ENCODE peak calls at places on chromosomes 16 and 17, in ten cellular contexts. Q is DND-41, K is heart right ventricle, F is cardiac muscle cell, E is HCT116, R is tibial artery, I is mesenchymal stem cell, T is body of pancreas, B is ascending aorta, U is astrocyte. P is an unnamed sample. For H3K4me1, the result is how much of the 10 kb centered on the place peaks cover.

GRCh38 chr17:30375661-30376060 is 3.1 kb upstream of the CPD start:
- DNase-seq in Q (no peak), K (no peak), F (peak), E (no peak), R (no peak), I (peak), T (no peak), B (no peak), U (no peak), P (no peak)

GRCh38 chr17:50206604-50207293 is 5.3 kb upstream of the COL1A1 start:
- DNase-seq in Q (peak), K (no peak), F (peak), E (no peak), R (peak), I (peak), T (no peak), B (no peak), U (peak), P (peak)

GRCh38 chr17:35087731-35088646 is 24.5 kb upstream of the RFFL start:
- DNase-seq in Q (no peak), K (peak), F (peak), E (no peak), R (peak), I (peak), T (peak), B (no peak), U (no peak), P (peak)

GRCh38 chr16:1960665-1961630 is 1.6 kb downstream of the NDUFB10 start:
- DNase-seq in Q (peak), K (no peak), F (peak), E (peak), R (no peak), I (peak), T (no peak), B (no peak), U (peak), P (peak)

GRCh38 chr16:1456951-1457350 is 12.6 kb upstream of the CCDC154 start:
- DNase-seq in Q (no peak), K (no peak), F (no peak), E (no peak), R (no peak), I (no peak), T (no peak), B (no peak), U (no peak), P (no peak)

GRCh38 chr17:37488009-37488604 is 1.6 kb upstream of the DUSP14 start:
- DNase-seq in Q (no peak), K (peak), F (peak), E (peak), R (no peak), I (peak), T (no peak), B (no peak), U (peak), P (no peak)

GRCh38 chr17:50800196-50800700 is 32.9 kb upstream of the ANKRD40CL start:
- DNase-seq in Q (no peak), K (no peak), F (no peak), E (no peak), R (no peak), I (no peak), T (no peak), B (no peak), U (no peak), P (no peak)

GRCh38 chr17:1607971-1608320 is 20.7 kb downstream of the SLC43A2 start:
- DNase-seq in Q (no peak), K (no peak), F (no peak), E (no peak), R (no peak), I (peak), T (no peak), B (no peak), U (no peak), P (no peak)

GRCh38 chr16:3696425-3697218 is 20.7 kb downstream of the TRAP1 start:
- DNase-seq in Q (no peak), K (no peak), F (peak), E (no peak), R (no peak), I (peak), T (no peak), B (no peak), U (peak), P (no peak)

GRCh38 chr16:17561056-17561455 is 90.3 kb upstream of the XYLT1 start:
- DNase-seq in Q (no peak), K (no peak), F (no peak), E (no peak), R (no peak), I (no peak), T (no peak), B (no peak), U (no peak), P (no peak)

GRCh38 chr17:83124871-83125514 is 45.6 kb downstream of the METRNL start:
- DNase-seq in Q (no peak), K (no peak), F (no peak), E (no peak), R (peak), I (no peak), T (no peak), B (peak), U (no peak), P (no peak)

GRCh38 chr17:17694229-17695081 is 13.2 kb downstream of the RAI1 start:
- DNase-seq in Q (peak), K (peak), F (peak), E (no peak), R (peak), I (peak), T (peak), B (peak), U (peak), P (peak)

GRCh38 chr17:10735821-10736220 is 6.0 kb upstream of the TMEM220 start:
- DNase-seq in Q (no peak), K (no peak), F (no peak), E (no peak), R (no peak), I (no peak), T (no peak), B (no peak), U (no peak), P (no peak)

GRCh38 chr17:75615301-75615700 is 17.9 kb upstream of the SMIM5 start:
- DNase-seq in Q (no peak), K (no peak), F (no peak), E (no peak), R (no peak), I (no peak), T (no peak), B (no peak), U (no peak), P (peak)

GRCh38 chr17:80720624-80721577 is 176.3 kb downstream of the RPTOR start:
- DNase-seq in Q (peak), K (no peak), F (peak), E (no peak), R (no peak), I (peak), T (no peak), B (no peak), U (peak), P (no peak)

GRCh38 chr17:18356624-18357023 is 6.7 kb downstream of the SHMT1 start:
- DNase-seq in Q (no peak), K (peak), F (peak), E (no peak), R (no peak), I (no peak), T (no peak), B (no peak), U (peak), P (no peak)

GRCh38 chr16:76278086-76278485 is 885 bp downstream of the CNTNAP4 start:
- DNase-seq in Q (no peak), K (no peak), F (no peak), E (no peak), R (no peak), I (no peak), T (no peak), B (no peak), U (no peak), P (no peak)

GRCh38 chr16:77212736-77213541 is 13.7 kb downstream of the SYCE1L start:
- DNase-seq in Q (no peak), K (peak), F (peak), E (no peak), R (no peak), I (peak), T (peak), B (no peak), U (no peak), P (peak)

GRCh38 chr17:38898291-38898679 is 27.1 kb upstream of the LASP1NB start:
- DNase-seq in Q (peak), K (no peak), F (no peak), E (no peak), R (no peak), I (no peak), T (no peak), B (no peak), U (no peak), P (no peak)

GRCh38 chr16:22257440-22257839 is 39.8 kb upstream of the POLR3E start:
- DNase-seq in Q (no peak), K (no peak), F (no peak), E (no peak), R (no peak), I (no peak), T (no peak), B (no peak), U (no peak), P (no peak)

GRCh38 chr16:52528393-52529080 is 18.4 kb downstream of the TOX3 start:
- DNase-seq in Q (no peak), K (no peak), F (no peak), E (no peak), R (no peak), I (no peak), T (no peak), B (no peak), U (no peak), P (no peak)

GRCh38 chr17:16342979-16343378 is 10.3 kb downstream of the CENPV start:
- DNase-seq in Q (no peak), K (no peak), F (peak), E (no peak), R (peak), I (peak), T (no peak), B (no peak), U (peak), P (no peak)

GRCh38 chr16:1105888-1106620 is 10.0 kb upstream of the C1QTNF8 start:
- DNase-seq in Q (peak), K (peak), F (peak), E (no peak), R (peak), I (peak), T (peak), B (no peak), U (peak), P (peak)

GRCh38 chr17:72439893-72440502 is 319.2 kb downstream of the SOX9 start:
- DNase-seq in Q (no peak), K (no peak), F (no peak), E (no peak), R (no peak), I (no peak), T (no peak), B (no peak), U (no peak), P (no peak)

GRCh38 chr17:16939606-16940115 is 32.3 kb downstream of the TNFRSF13B start:
- DNase-seq in Q (no peak), K (no peak), F (no peak), E (no peak), R (no peak), I (no peak), T (peak), B (no peak), U (no peak), P (no peak)

GRCh38 chr16:85569039-85569614 is 44.0 kb upstream of the GSE1 start:
- DNase-seq in Q (no peak), K (no peak), F (no peak), E (no peak), R (no peak), I (no peak), T (no peak), B (no peak), U (no peak), P (no peak)
- H3K4me3 ChIP-seq in Q (no peak), K (no peak), F (no peak), E (no peak), R (no peak), I (no peak), T (no peak), B (no peak), U (no peak), P (no peak)

DNA sequence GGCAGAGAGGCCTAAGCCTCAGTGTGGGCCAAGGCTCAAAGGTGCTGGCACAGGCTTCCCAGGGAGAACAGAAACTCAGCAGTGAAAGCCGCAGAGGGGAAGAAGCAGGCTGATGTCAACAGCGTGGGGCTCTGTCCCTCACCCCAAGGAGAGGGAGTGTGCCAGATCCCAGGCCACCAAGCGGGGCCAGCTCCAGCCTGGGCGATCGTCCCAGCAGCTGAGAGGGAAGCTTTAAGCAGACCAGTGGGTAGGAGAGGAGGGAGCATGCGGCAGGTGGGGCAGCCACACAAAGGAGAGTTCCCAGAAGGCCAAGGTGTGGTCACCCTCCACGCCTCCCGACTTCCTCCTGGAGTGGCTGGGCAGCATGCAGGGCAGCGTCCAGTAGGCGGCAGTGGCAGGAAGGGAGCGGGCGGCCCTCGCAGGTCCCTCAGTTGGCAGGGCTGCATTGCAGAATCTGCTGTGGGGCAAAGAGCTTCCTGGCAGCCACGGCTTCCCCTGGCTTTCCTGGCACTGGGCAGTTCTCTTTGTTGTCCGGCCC is 6.0 kb downstream of the SYNGR2 start:
- DNase-seq in Q (no peak), K (peak), F (no peak), E (no peak), R (peak), I (no peak), T (peak), B (peak), U (no peak), P (no peak)
- H3K4me1 ChIP-seq in Q (under half), K (under half), F (under half), E (under half), R (under half), I (under half), T (half or more), B (under half), U (under half), P (under half)

GRCh38 chr16:50611995-50612848 is 64.0 kb downstream of the NKD1 start:
- DNase-seq in Q (no peak), K (no peak), F (no peak), E (no peak), R (no peak), I (no peak), T (no peak), B (no peak), U (no peak), P (no peak)
- H3K4me3 ChIP-seq in Q (no peak), K (no peak), F (no peak), E (no peak), R (no peak), I (no peak), T (no peak), B (no peak), U (no peak), P (no peak)

GRCh38 chr17:64145751-64146417 is 15.9 kb upstream of the ERN1 start:
- DNase-seq in Q (peak), K (peak), F (peak), E (peak), R (peak), I (peak), T (peak), B (peak), U (peak), P (peak)
- H3K4me1 ChIP-seq in Q (under half), K (under half), F (under half), E (under half), R (under half), I (under half), T (half or more), B (under half), U (under half), P (under half)

GRCh38 chr17:42184717-42185496 is at the start of gene HCRT:
- DNase-seq in Q (no peak), K (no peak), F (no peak), E (no peak), R (no peak), I (no peak), T (no peak), B (no peak), U (no peak), P (no peak)

GRCh38 chr17:42181851-42182207 is 887 bp upstream of the KCNH4 start:
- DNase-seq in Q (no peak), K (no peak), F (no peak), E (no peak), R (no peak), I (no peak), T (no peak), B (no peak), U (no peak), P (no peak)

GRCh38 chr17:42180922-42181850 is at the start of gene KCNH4:
- DNase-seq in Q (peak), K (peak), F (peak), E (peak), R (peak), I (peak), T (peak), B (peak), U (peak), P (peak)

GRCh38 chr17:42183741-42184711 is 1.2 kb downstream of the HCRT start:
- DNase-seq in Q (peak), K (peak), F (peak), E (peak), R (peak), I (peak), T (peak), B (no peak), U (peak), P (peak)

DNA sequence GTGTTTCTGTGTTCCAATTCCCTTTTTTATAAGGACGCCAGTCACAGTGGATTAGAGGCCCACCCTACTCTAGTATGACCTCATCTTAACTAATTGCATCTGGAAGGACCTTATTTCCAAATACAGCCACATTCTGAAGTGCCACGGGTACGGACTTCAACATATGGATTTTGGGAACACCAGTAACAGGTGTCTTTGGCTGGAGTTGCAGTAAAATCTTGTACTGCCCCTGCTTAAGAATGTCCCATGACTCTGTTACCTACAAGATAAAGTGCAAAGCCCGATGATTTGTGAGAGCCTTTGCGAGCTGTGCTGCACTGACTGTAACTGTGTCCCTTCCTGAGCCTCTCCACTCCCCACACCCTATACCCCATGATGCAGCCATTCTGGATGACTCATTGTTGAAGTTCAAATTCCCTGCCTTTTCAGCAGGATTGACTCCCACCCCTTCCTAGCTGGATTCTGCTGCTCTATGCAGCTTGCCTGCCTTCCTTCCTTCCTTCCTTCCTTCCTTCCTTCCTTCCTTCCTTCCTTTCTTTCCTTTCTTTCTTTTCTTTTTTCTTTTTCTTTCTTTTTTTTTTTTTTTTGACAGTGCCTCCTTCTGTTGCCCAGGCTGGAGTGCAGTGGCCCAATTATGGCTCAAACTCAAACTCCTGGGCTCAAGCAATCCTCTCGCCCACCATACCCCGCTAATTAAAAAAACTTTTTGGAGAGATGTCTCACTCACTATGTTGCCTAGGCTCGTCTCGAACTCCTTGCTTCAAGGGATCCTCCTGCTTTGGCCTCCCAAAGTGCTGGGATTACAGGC is 2.1 kb downstream of the HCRT start:
- DNase-seq in Q (no peak), K (no peak), F (peak), E (no peak), R (no peak), I (peak), T (no peak), B (no peak), U (peak), P (no peak)
- H3K4me3 ChIP-seq in Q (peak), K (peak), F (peak), E (no peak), R (peak), I (peak), T (peak), B (peak), U (peak), P (no peak)

DNA sequence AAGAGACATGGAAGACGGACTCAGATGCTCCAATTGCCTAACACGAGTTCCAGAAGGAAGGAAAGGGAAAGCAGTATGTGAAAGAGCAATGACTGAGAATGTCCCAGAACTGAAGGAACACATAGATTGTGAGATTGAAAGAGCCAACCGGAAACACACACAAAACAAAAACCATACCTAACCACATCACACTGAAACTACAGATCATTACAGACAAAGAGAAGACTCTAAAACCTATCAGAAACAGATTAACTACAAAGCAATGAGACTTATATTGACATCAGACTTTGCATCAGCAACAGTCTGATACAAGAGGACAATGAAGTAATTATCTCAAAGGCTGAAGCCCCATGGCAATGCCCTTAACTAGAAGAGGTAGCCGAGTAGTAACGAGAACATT is 45.6 kb upstream of the CLEC18B start:
- DNase-seq in Q (no peak), K (no peak), F (no peak), E (no peak), R (no peak), I (no peak), T (no peak), B (no peak), U (no peak), P (no peak)
- H3K4me1 ChIP-seq in Q (under half), K (under half), F (under half), E (under half), R (under half), I (under half), T (under half), B (under half), U (under half), P (under half)

DNA sequence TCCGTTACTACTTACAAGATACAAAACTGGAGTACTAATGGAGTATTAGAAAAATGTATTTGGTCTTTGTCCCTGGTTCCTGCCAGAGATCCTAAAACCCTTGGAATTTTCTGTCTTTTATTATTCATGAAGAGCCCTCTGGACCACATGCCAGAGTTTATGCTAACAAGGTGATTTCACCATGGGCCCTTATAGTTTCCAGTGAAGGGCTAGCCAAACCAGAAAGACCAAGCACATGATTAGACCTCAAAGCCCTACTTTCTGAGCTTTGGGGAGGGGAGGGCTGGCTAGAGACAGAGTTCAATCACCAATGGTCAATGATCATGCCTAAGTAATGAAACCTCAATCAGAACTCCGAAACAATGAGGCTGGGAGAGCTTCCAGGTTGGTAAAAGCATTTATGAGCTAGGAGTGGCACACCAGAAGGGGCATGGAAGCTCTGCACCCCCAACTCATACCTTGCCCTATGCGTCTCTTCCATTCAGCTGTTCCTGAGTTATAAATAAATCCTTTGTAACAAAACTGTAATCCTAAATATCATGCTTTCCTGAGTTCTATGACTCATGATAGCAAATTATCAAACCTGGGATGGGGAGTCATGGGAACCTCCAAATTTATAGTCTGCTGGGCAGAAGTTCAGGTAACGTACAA is 10.4 kb downstream of the DCUN1D3 start:
- DNase-seq in Q (no peak), K (no peak), F (no peak), E (no peak), R (no peak), I (no peak), T (no peak), B (no peak), U (no peak), P (no peak)
- H3K4me3 ChIP-seq in Q (no peak), K (no peak), F (no peak), E (no peak), R (no peak), I (no peak), T (no peak), B (no peak), U (no peak), P (no peak)

DNA sequence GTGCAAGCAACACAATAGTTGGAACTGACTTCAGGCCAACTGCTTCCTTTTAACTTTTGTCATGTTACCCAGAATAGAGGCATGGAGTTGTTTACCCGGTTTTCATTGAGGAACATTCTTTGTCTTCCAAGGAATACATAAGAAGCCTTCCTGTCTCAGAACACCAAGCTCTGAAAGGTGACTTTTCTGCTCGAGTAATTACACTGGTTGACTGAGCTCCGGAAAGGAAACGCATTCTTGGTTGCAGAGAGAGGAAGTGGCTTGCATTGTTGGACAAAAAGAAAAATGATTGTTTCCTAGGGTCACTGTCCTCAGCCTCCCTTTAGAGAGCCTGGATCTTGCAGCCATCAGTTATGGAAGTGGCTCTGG is 30.8 kb upstream of the SEC14L1 start:
- DNase-seq in Q (no peak), K (peak), F (peak), E (no peak), R (no peak), I (peak), T (no peak), B (no peak), U (peak), P (no peak)
- H3K4me1 ChIP-seq in Q (under half), K (under half), F (under half), E (under half), R (under half), I (under half), T (under half), B (under half), U (under half), P (under half)

P was measured in BE2C.